ENCODE peak calls at places on chromosome 18, in nine cellular contexts. One of them, this sample, is unnamed.

GRCh38 chr18:48020337-48021250 is 90.1 kb upstream of the SMAD2 start:
- DNase-seq in type B pancreatic cell: no peak
- DNase-seq in lower leg skin: no peak
- DNase-seq in astrocyte of the spinal cord: no peak
- DNase-seq in CD4-positive, alpha-beta T cell: no peak
- DNase-seq in cardiac fibroblast: no peak
- DNase-seq in epithelial cell of esophagus: no peak
- DNase-seq in GM13976: no peak
- DNase-seq in colonic mucosa: no peak
- DNase-seq in this sample: no peak

GRCh38 chr18:13612111-13612997 is 114.0 kb downstream of the FAM210A start:
- DNase-seq in epithelial cell of esophagus: no peak
- DNase-seq in astrocyte of the spinal cord: no peak
- DNase-seq in colonic mucosa: peak
- DNase-seq in CD4-positive, alpha-beta T cell: peak
- DNase-seq in type B pancreatic cell: no peak
- DNase-seq in lower leg skin: no peak
- DNase-seq in GM13976: peak
- DNase-seq in cardiac fibroblast: peak
- DNase-seq in this sample: peak

GRCh38 chr18:75247601-75248421 is 37.2 kb downstream of the TSHZ1 start:
- DNase-seq in cardiac fibroblast: peak
- DNase-seq in astrocyte of the spinal cord: peak
- DNase-seq in epithelial cell of esophagus: peak
- DNase-seq in type B pancreatic cell: no peak
- DNase-seq in lower leg skin: no peak
- DNase-seq in colonic mucosa: no peak
- DNase-seq in GM13976: no peak
- DNase-seq in CD4-positive, alpha-beta T cell: no peak
- DNase-seq in this sample: no peak

GRCh38 chr18:49859725-49860124 is 46.4 kb upstream of the ACAA2 start:
- DNase-seq in epithelial cell of esophagus: no peak
- DNase-seq in lower leg skin: no peak
- DNase-seq in type B pancreatic cell: no peak
- DNase-seq in GM13976: no peak
- DNase-seq in CD4-positive, alpha-beta T cell: no peak
- DNase-seq in colonic mucosa: no peak
- DNase-seq in astrocyte of the spinal cord: no peak
- DNase-seq in cardiac fibroblast: no peak
- DNase-seq in this sample: no peak

GRCh38 chr18:75635096-75635495 is 207.6 kb upstream of the SMIM21 start:
- DNase-seq in type B pancreatic cell: no peak
- DNase-seq in colonic mucosa: no peak
- DNase-seq in astrocyte of the spinal cord: no peak
- DNase-seq in lower leg skin: no peak
- DNase-seq in GM13976: no peak
- DNase-seq in cardiac fibroblast: no peak
- DNase-seq in epithelial cell of esophagus: peak
- DNase-seq in CD4-positive, alpha-beta T cell: no peak
- DNase-seq in this sample: no peak

GRCh38 chr18:10926565-10927194 is 222.7 kb downstream of the PIEZO2 start:
- DNase-seq in cardiac fibroblast: peak
- DNase-seq in GM13976: peak
- DNase-seq in CD4-positive, alpha-beta T cell: no peak
- DNase-seq in lower leg skin: no peak
- DNase-seq in astrocyte of the spinal cord: peak
- DNase-seq in colonic mucosa: no peak
- DNase-seq in type B pancreatic cell: no peak
- DNase-seq in epithelial cell of esophagus: no peak
- DNase-seq in this sample: no peak

GRCh38 chr18:14940738-14941137 is 192.8 kb downstream of the ANKRD30B start:
- DNase-seq in astrocyte of the spinal cord: no peak
- DNase-seq in lower leg skin: no peak
- DNase-seq in GM13976: no peak
- DNase-seq in epithelial cell of esophagus: no peak
- DNase-seq in type B pancreatic cell: no peak
- DNase-seq in colonic mucosa: no peak
- DNase-seq in CD4-positive, alpha-beta T cell: no peak
- DNase-seq in cardiac fibroblast: no peak
- DNase-seq in this sample: peak

GRCh38 chr18:61019902-61020301 is 313.3 kb upstream of the CDH20 start:
- DNase-seq in astrocyte of the spinal cord: no peak
- DNase-seq in cardiac fibroblast: no peak
- DNase-seq in GM13976: no peak
- DNase-seq in lower leg skin: no peak
- DNase-seq in colonic mucosa: no peak
- DNase-seq in epithelial cell of esophagus: no peak
- DNase-seq in type B pancreatic cell: no peak
- DNase-seq in CD4-positive, alpha-beta T cell: no peak
- DNase-seq in this sample: no peak

GRCh38 chr18:57077786-57078552 is 68.9 kb upstream of the BOD1L2 start:
- DNase-seq in colonic mucosa: no peak
- DNase-seq in lower leg skin: no peak
- DNase-seq in cardiac fibroblast: no peak
- DNase-seq in epithelial cell of esophagus: no peak
- DNase-seq in astrocyte of the spinal cord: no peak
- DNase-seq in type B pancreatic cell: no peak
- DNase-seq in GM13976: peak
- DNase-seq in CD4-positive, alpha-beta T cell: no peak
- DNase-seq in this sample: no peak

GRCh38 chr18:12106516-12106915 is 12.9 kb downstream of the ANKRD62 start:
- DNase-seq in lower leg skin: no peak
- DNase-seq in type B pancreatic cell: no peak
- DNase-seq in epithelial cell of esophagus: no peak
- DNase-seq in colonic mucosa: no peak
- DNase-seq in GM13976: no peak
- DNase-seq in astrocyte of the spinal cord: no peak
- DNase-seq in CD4-positive, alpha-beta T cell: no peak
- DNase-seq in cardiac fibroblast: no peak
- DNase-seq in this sample: no peak

GRCh38 chr18:37270046-37270665 is 295.4 kb downstream of the CELF4 start:
- DNase-seq in lower leg skin: no peak
- DNase-seq in CD4-positive, alpha-beta T cell: no peak
- DNase-seq in GM13976: no peak
- DNase-seq in astrocyte of the spinal cord: peak
- DNase-seq in type B pancreatic cell: no peak
- DNase-seq in cardiac fibroblast: peak
- DNase-seq in colonic mucosa: peak
- DNase-seq in epithelial cell of esophagus: peak
- DNase-seq in this sample: no peak

GRCh38 chr18:658947-659533 is 1.6 kb downstream of the TYMS start:
- DNase-seq in epithelial cell of esophagus: no peak
- DNase-seq in astrocyte of the spinal cord: no peak
- DNase-seq in colonic mucosa: no peak
- DNase-seq in type B pancreatic cell: no peak
- DNase-seq in cardiac fibroblast: no peak
- DNase-seq in lower leg skin: no peak
- DNase-seq in GM13976: no peak
- DNase-seq in CD4-positive, alpha-beta T cell: no peak
- DNase-seq in this sample: no peak

GRCh38 chr18:986071-986470 is 81.4 kb downstream of the ADCYAP1 start:
- DNase-seq in GM13976: no peak
- DNase-seq in astrocyte of the spinal cord: no peak
- DNase-seq in CD4-positive, alpha-beta T cell: no peak
- DNase-seq in epithelial cell of esophagus: no peak
- DNase-seq in lower leg skin: no peak
- DNase-seq in type B pancreatic cell: no peak
- DNase-seq in colonic mucosa: no peak
- DNase-seq in cardiac fibroblast: no peak
- DNase-seq in this sample: no peak

GRCh38 chr18:59323931-59324622 is 5.6 kb upstream of the CPLX4 start:
- DNase-seq in CD4-positive, alpha-beta T cell: no peak
- DNase-seq in type B pancreatic cell: no peak
- DNase-seq in astrocyte of the spinal cord: peak
- DNase-seq in cardiac fibroblast: no peak
- DNase-seq in colonic mucosa: no peak
- DNase-seq in epithelial cell of esophagus: no peak
- DNase-seq in GM13976: no peak
- DNase-seq in lower leg skin: no peak
- DNase-seq in this sample: no peak

GRCh38 chr18:24630346-24630880 is 170.0 kb downstream of the HRH4 start:
- DNase-seq in type B pancreatic cell: no peak
- DNase-seq in astrocyte of the spinal cord: no peak
- DNase-seq in colonic mucosa: no peak
- DNase-seq in epithelial cell of esophagus: no peak
- DNase-seq in CD4-positive, alpha-beta T cell: no peak
- DNase-seq in GM13976: no peak
- DNase-seq in lower leg skin: no peak
- DNase-seq in cardiac fibroblast: no peak
- DNase-seq in this sample: no peak

DNA sequence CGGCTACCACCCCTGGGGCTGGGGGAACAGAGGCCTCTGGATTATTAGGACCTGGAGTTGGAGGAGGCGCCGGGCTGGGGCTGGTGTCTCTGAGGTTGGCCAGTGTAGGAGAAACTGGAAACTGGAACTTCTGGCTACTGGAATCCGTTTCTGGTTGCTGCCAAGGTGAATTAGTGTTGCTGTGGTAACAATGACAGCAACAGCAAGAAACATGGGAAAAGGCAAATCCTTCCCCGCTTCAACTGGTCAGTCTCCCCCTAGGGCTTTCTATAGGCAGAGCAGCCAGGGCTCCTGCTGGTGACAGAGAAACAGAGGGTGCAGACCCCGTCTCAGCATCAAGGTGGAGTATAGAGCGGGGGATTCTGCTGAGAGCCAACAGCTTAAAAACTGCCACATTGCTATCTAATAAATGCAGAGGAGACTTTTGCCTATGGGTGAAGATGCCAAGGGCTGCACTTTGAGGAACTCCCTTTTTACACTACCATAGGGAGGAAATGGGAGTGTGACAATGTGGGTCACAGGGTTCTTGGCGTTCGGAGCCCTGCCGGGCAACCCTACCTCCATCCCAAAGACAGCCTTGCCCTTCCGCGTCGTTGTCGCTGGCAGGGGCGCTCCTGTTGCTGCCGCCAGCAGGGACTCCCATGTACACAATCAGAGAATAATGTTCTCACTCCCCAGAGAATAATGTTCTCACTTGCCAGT is 81.4 kb upstream of the CABLES1 start:
- DNase-seq in cardiac fibroblast: peak
- DNase-seq in colonic mucosa: no peak
- DNase-seq in GM13976: no peak
- DNase-seq in lower leg skin: no peak
- DNase-seq in astrocyte of the spinal cord: peak
- DNase-seq in type B pancreatic cell: no peak
- DNase-seq in CD4-positive, alpha-beta T cell: no peak
- DNase-seq in epithelial cell of esophagus: peak
- DNase-seq in this sample: no peak
- TF ChIP-seq CTCF in cardiac fibroblast: peak
- TF ChIP-seq CTCF in colonic mucosa: no peak
- TF ChIP-seq CTCF in GM13976: no peak
- TF ChIP-seq CTCF in lower leg skin: no peak
- TF ChIP-seq CTCF in astrocyte of the spinal cord: peak
- TF ChIP-seq CTCF in type B pancreatic cell: peak
- TF ChIP-seq CTCF in CD4-positive, alpha-beta T cell: no peak
- TF ChIP-seq CTCF in epithelial cell of esophagus: peak
- TF ChIP-seq CTCF in this sample: peak

GRCh38 chr18:8139127-8139591 is 470.1 kb upstream of the RAB12 start:
- DNase-seq in type B pancreatic cell: no peak
- DNase-seq in CD4-positive, alpha-beta T cell: no peak
- DNase-seq in GM13976: no peak
- DNase-seq in colonic mucosa: no peak
- DNase-seq in epithelial cell of esophagus: no peak
- DNase-seq in astrocyte of the spinal cord: no peak
- DNase-seq in lower leg skin: no peak
- DNase-seq in cardiac fibroblast: peak
- DNase-seq in this sample: no peak
- TF ChIP-seq CTCF in type B pancreatic cell: no peak
- TF ChIP-seq CTCF in CD4-positive, alpha-beta T cell: no peak
- TF ChIP-seq CTCF in GM13976: no peak
- TF ChIP-seq CTCF in colonic mucosa: no peak
- TF ChIP-seq CTCF in epithelial cell of esophagus: no peak
- TF ChIP-seq CTCF in astrocyte of the spinal cord: no peak
- TF ChIP-seq CTCF in lower leg skin: no peak
- TF ChIP-seq CTCF in cardiac fibroblast: no peak
- TF ChIP-seq CTCF in this sample: no peak

GRCh38 chr18:38805256-38805655 is 1239.7 kb upstream of the CELF4 start:
- DNase-seq in CD4-positive, alpha-beta T cell: no peak
- DNase-seq in astrocyte of the spinal cord: no peak
- DNase-seq in GM13976: no peak
- DNase-seq in colonic mucosa: no peak
- DNase-seq in type B pancreatic cell: no peak
- DNase-seq in cardiac fibroblast: no peak
- DNase-seq in epithelial cell of esophagus: no peak
- DNase-seq in lower leg skin: no peak
- DNase-seq in this sample: no peak

GRCh38 chr18:38796762-38797161 is 1231.2 kb upstream of the CELF4 start:
- DNase-seq in colonic mucosa: no peak
- DNase-seq in type B pancreatic cell: no peak
- DNase-seq in lower leg skin: no peak
- DNase-seq in GM13976: no peak
- DNase-seq in CD4-positive, alpha-beta T cell: no peak
- DNase-seq in cardiac fibroblast: no peak
- DNase-seq in astrocyte of the spinal cord: no peak
- DNase-seq in epithelial cell of esophagus: no peak
- DNase-seq in this sample: no peak

GRCh38 chr18:38801640-38802039 is 1236.0 kb upstream of the CELF4 start:
- DNase-seq in cardiac fibroblast: no peak
- DNase-seq in colonic mucosa: no peak
- DNase-seq in CD4-positive, alpha-beta T cell: no peak
- DNase-seq in type B pancreatic cell: no peak
- DNase-seq in epithelial cell of esophagus: no peak
- DNase-seq in lower leg skin: no peak
- DNase-seq in astrocyte of the spinal cord: no peak
- DNase-seq in GM13976: no peak
- DNase-seq in this sample: no peak
- TF ChIP-seq CTCF in cardiac fibroblast: no peak
- TF ChIP-seq CTCF in colonic mucosa: no peak
- TF ChIP-seq CTCF in CD4-positive, alpha-beta T cell: no peak
- TF ChIP-seq CTCF in type B pancreatic cell: no peak
- TF ChIP-seq CTCF in epithelial cell of esophagus: no peak
- TF ChIP-seq CTCF in lower leg skin: no peak
- TF ChIP-seq CTCF in astrocyte of the spinal cord: no peak
- TF ChIP-seq CTCF in GM13976: no peak
- TF ChIP-seq CTCF in this sample: no peak

GRCh38 chr18:5894215-5894612 is 1.1 kb downstream of the TMEM200C start:
- DNase-seq in cardiac fibroblast: no peak
- DNase-seq in CD4-positive, alpha-beta T cell: no peak
- DNase-seq in astrocyte of the spinal cord: no peak
- DNase-seq in GM13976: no peak
- DNase-seq in epithelial cell of esophagus: no peak
- DNase-seq in lower leg skin: no peak
- DNase-seq in type B pancreatic cell: no peak
- DNase-seq in colonic mucosa: no peak
- DNase-seq in this sample: no peak

GRCh38 chr18:5892772-5893431 is 2.4 kb downstream of the TMEM200C start:
- DNase-seq in CD4-positive, alpha-beta T cell: no peak
- DNase-seq in cardiac fibroblast: no peak
- DNase-seq in type B pancreatic cell: no peak
- DNase-seq in lower leg skin: no peak
- DNase-seq in astrocyte of the spinal cord: no peak
- DNase-seq in GM13976: peak
- DNase-seq in epithelial cell of esophagus: no peak
- DNase-seq in colonic mucosa: no peak
- DNase-seq in this sample: no peak

GRCh38 chr18:5890261-5890605 is 5.1 kb downstream of the TMEM200C start:
- DNase-seq in cardiac fibroblast: no peak
- DNase-seq in lower leg skin: no peak
- DNase-seq in GM13976: no peak
- DNase-seq in type B pancreatic cell: no peak
- DNase-seq in astrocyte of the spinal cord: no peak
- DNase-seq in colonic mucosa: no peak
- DNase-seq in epithelial cell of esophagus: no peak
- DNase-seq in CD4-positive, alpha-beta T cell: no peak
- DNase-seq in this sample: no peak

GRCh38 chr18:5891361-5892215 is 3.7 kb downstream of the TMEM200C start:
- DNase-seq in colonic mucosa: no peak
- DNase-seq in GM13976: peak
- DNase-seq in astrocyte of the spinal cord: no peak
- DNase-seq in CD4-positive, alpha-beta T cell: no peak
- DNase-seq in cardiac fibroblast: no peak
- DNase-seq in lower leg skin: no peak
- DNase-seq in type B pancreatic cell: no peak
- DNase-seq in epithelial cell of esophagus: no peak
- DNase-seq in this sample: no peak

GRCh38 chr18:5890606-5891360 is 4.5 kb downstream of the TMEM200C start:
- DNase-seq in GM13976: peak
- DNase-seq in epithelial cell of esophagus: peak
- DNase-seq in cardiac fibroblast: peak
- DNase-seq in CD4-positive, alpha-beta T cell: no peak
- DNase-seq in colonic mucosa: peak
- DNase-seq in astrocyte of the spinal cord: no peak
- DNase-seq in lower leg skin: no peak
- DNase-seq in type B pancreatic cell: no peak
- DNase-seq in this sample: no peak
- TF ChIP-seq CTCF in GM13976: peak
- TF ChIP-seq CTCF in epithelial cell of esophagus: no peak
- TF ChIP-seq CTCF in cardiac fibroblast: no peak
- TF ChIP-seq CTCF in CD4-positive, alpha-beta T cell: peak
- TF ChIP-seq CTCF in colonic mucosa: no peak
- TF ChIP-seq CTCF in astrocyte of the spinal cord: peak
- TF ChIP-seq CTCF in lower leg skin: no peak
- TF ChIP-seq CTCF in type B pancreatic cell: peak
- TF ChIP-seq CTCF in this sample: peak